ENCODE peak calls at places on chromosomes 12 and 14, in six cellular contexts. Y is smooth muscle cell of the brain vasculature, G is cardiac fibroblast, S is left ventricle myocardium inferior, D is KBM-7, E is NCI-H2081. K is an unnamed sample.

GRCh38 chr12:14167005-14167628 is 185.7 kb upstream of the GRIN2B start:
- DNase-seq in Y (peak), G (peak), S (no peak), D (peak), E (peak), K (peak)

GRCh38 chr14:72892103-72892878 is 1.6 kb downstream of the DPF3 start:
- DNase-seq in Y (no peak), G (peak), S (no peak), D (no peak), E (no peak), K (no peak)

GRCh38 chr12:105803292-105803691 is 335.5 kb downstream of the NUAK1 start:
- DNase-seq in Y (no peak), G (peak), S (no peak), D (no peak), E (no peak), K (no peak)

GRCh38 chr12:42447371-42447786 is 121.4 kb downstream of the PPHLN1 start:
- DNase-seq in Y (no peak), G (peak), S (no peak), D (no peak), E (no peak), K (no peak)

GRCh38 chr12:102730996-102731395 is 186.0 kb downstream of the PAH start:
- DNase-seq in Y (no peak), G (no peak), S (no peak), D (no peak), E (no peak), K (no peak)

GRCh38 chr12:114013601-114014345 is 47.6 kb upstream of the RBM19 start:
- DNase-seq in Y (no peak), G (peak), S (no peak), D (peak), E (no peak), K (peak)

GRCh38 chr12:100208834-100209233 is 8.2 kb downstream of the ACTR6 start:
- DNase-seq in Y (no peak), G (no peak), S (no peak), D (no peak), E (no peak), K (no peak)

GRCh38 chr12:93100610-93101009 is 171.5 kb upstream of the EEA1 start:
- DNase-seq in Y (no peak), G (no peak), S (no peak), D (no peak), E (no peak), K (no peak)

GRCh38 chr12:46360908-46361666 is 11.5 kb downstream of the SLC38A2 start:
- DNase-seq in Y (no peak), G (peak), S (no peak), D (no peak), E (no peak), K (peak)

GRCh38 chr14:31936100-31936499 is 141.0 kb upstream of the ARHGAP5 start:
- DNase-seq in Y (no peak), G (peak), S (no peak), D (no peak), E (no peak), K (no peak)

GRCh38 chr14:36852853-36853634 is 191.4 kb downstream of the PAX9 start:
- DNase-seq in Y (no peak), G (peak), S (no peak), D (no peak), E (no peak), K (no peak)

GRCh38 chr14:60760209-60760608 is 25.6 kb downstream of the MNAT1 start:
- DNase-seq in Y (no peak), G (no peak), S (no peak), D (no peak), E (peak), K (no peak)

GRCh38 chr12:19614601-19615442 is 175.5 kb downstream of the AEBP2 start:
- DNase-seq in Y (no peak), G (no peak), S (no peak), D (no peak), E (no peak), K (no peak)

GRCh38 chr14:59565112-59565511 is 11.5 kb downstream of the CCDC175 start:
- DNase-seq in Y (no peak), G (no peak), S (no peak), D (no peak), E (no peak), K (no peak)

GRCh38 chr14:93430889-93431670 is at the start of gene UNC79:
- DNase-seq in Y (no peak), G (peak), S (no peak), D (no peak), E (peak), K (no peak)

GRCh38 chr14:93054006-93054405 is 61.7 kb downstream of the ITPK1 start:
- DNase-seq in Y (no peak), G (no peak), S (no peak), D (no peak), E (no peak), K (no peak)

GRCh38 chr12:26028953-26029740 is 70.7 kb downstream of the RASSF8 start:
- DNase-seq in Y (peak), G (peak), S (no peak), D (peak), E (peak), K (peak)

GRCh38 chr12:2023365-2023764 is 19.1 kb upstream of the DCP1B start:
- DNase-seq in Y (no peak), G (no peak), S (no peak), D (no peak), E (no peak), K (no peak)

GRCh38 chr12:68349083-68349700 is 17.0 kb upstream of the MDM1 start:
- DNase-seq in Y (no peak), G (no peak), S (no peak), D (no peak), E (peak), K (no peak)

GRCh38 chr14:67766035-67766680 is 50.2 kb downstream of the ZFYVE26 start:
- DNase-seq in Y (no peak), G (no peak), S (no peak), D (peak), E (no peak), K (peak)

GRCh38 chr12:42199007-42199406 is 39.0 kb downstream of the YAF2 start:
- DNase-seq in Y (no peak), G (no peak), S (no peak), D (no peak), E (no peak), K (no peak)

GRCh38 chr14:104769324-104770071 is 16.6 kb downstream of the SIVA1 start:
- DNase-seq in Y (no peak), G (no peak), S (no peak), D (no peak), E (no peak), K (no peak)

GRCh38 chr14:37792124-37792523 is 196.7 kb downstream of the TTC6 start:
- DNase-seq in Y (no peak), G (no peak), S (no peak), D (no peak), E (no peak), K (no peak)

GRCh38 chr14:95495538-95496025 is 20.9 kb downstream of the SYNE3 start:
- DNase-seq in Y (no peak), G (no peak), S (no peak), D (peak), E (no peak), K (peak)

GRCh38 chr12:111309584-111309983 is 59.3 kb downstream of the PHETA1 start:
- DNase-seq in Y (no peak), G (no peak), S (no peak), D (no peak), E (no peak), K (no peak)

GRCh38 chr14:63438065-63438757 is 105.0 kb downstream of the PPP2R5E start:
- DNase-seq in Y (peak), G (peak), S (peak), D (peak), E (peak), K (peak)

GRCh38 chr12:121214171-121214777 is 4.3 kb downstream of the P2RX4 start:
- DNase-seq in Y (no peak), G (peak), S (no peak), D (no peak), E (no peak), K (no peak)

GRCh38 chr14:49868720-49869114 is 16.1 kb upstream of the NEMF start:
- DNase-seq in Y (no peak), G (no peak), S (no peak), D (no peak), E (no peak), K (no peak)

GRCh38 chr14:92959761-92960680 is 37.1 kb downstream of the CHGA start:
- DNase-seq in Y (no peak), G (no peak), S (peak), D (no peak), E (peak), K (no peak)

GRCh38 chr14:41062826-41063225 is 543.9 kb upstream of the LRFN5 start:
- DNase-seq in Y (no peak), G (peak), S (no peak), D (no peak), E (no peak), K (no peak)

GRCh38 chr14:32675433-32675832 is 263.2 kb upstream of the NPAS3 start:
- DNase-seq in Y (no peak), G (no peak), S (no peak), D (no peak), E (no peak), K (no peak)

GRCh38 chr14:104448721-104449120 is 130.8 kb upstream of the C14orf180 start:
- DNase-seq in Y (no peak), G (no peak), S (no peak), D (no peak), E (no peak), K (no peak)

GRCh38 chr12:15701721-15702156 is 87.4 kb downstream of the EPS8 start:
- DNase-seq in Y (no peak), G (peak), S (no peak), D (no peak), E (no peak), K (no peak)

GRCh38 chr14:51552768-51553426 is 98.8 kb upstream of the FRMD6 start:
- DNase-seq in Y (no peak), G (no peak), S (no peak), D (no peak), E (peak), K (no peak)

GRCh38 chr12:80316141-80316700 is 127.8 kb upstream of the PTPRQ start:
- DNase-seq in Y (no peak), G (no peak), S (no peak), D (no peak), E (no peak), K (no peak)

GRCh38 chr14:20604291-20604690 is 13.1 kb upstream of the RNASE12 start:
- DNase-seq in Y (no peak), G (no peak), S (no peak), D (no peak), E (no peak), K (no peak)